ENCODE peak calls at places on chromosomes 16 and 17, in seven cellular contexts. D, M, Y, U, L, S and T are unnamed samples.

GRCh38 chr17:79843917-79844815 is 4.9 kb upstream of the CBX4 start:
- DNase-seq in D (no peak), M (peak), Y (no peak), U (peak), L (peak), S (no peak), T (peak)

GRCh38 chr16:9330036-9330545 is 238.6 kb downstream of the HAPSTR1 start:
- DNase-seq in D (no peak), M (no peak), Y (no peak), U (no peak), L (no peak), S (no peak), T (no peak)

GRCh38 chr17:19374136-19374535 is 4.2 kb upstream of the MAPK7 start:
- DNase-seq in D (no peak), M (no peak), Y (no peak), U (no peak), L (no peak), S (no peak), T (peak)

GRCh38 chr16:85475233-85475632 is 137.9 kb upstream of the GSE1 start:
- DNase-seq in D (no peak), M (no peak), Y (no peak), U (no peak), L (no peak), S (no peak), T (no peak)

GRCh38 chr17:45277216-45277849 is 15.4 kb upstream of the SPATA32 start:
- DNase-seq in D (peak), M (peak), Y (peak), U (peak), L (peak), S (peak), T (peak)

GRCh38 chr17:51841669-51842068 is 316.8 kb downstream of the CA10 start:
- DNase-seq in D (no peak), M (no peak), Y (no peak), U (no peak), L (no peak), S (no peak), T (no peak)

GRCh38 chr17:797236-797635 is 15.1 kb downstream of the MRM3 start:
- DNase-seq in D (no peak), M (no peak), Y (no peak), U (no peak), L (no peak), S (no peak), T (peak)

GRCh38 chr16:72991645-72992044 is 56.3 kb downstream of the ZFHX3 start:
- DNase-seq in D (no peak), M (no peak), Y (no peak), U (no peak), L (no peak), S (no peak), T (no peak)

GRCh38 chr17:78774956-78775571 is 7.0 kb downstream of the CYTH1 start:
- DNase-seq in D (peak), M (no peak), Y (peak), U (no peak), L (no peak), S (no peak), T (no peak)

GRCh38 chr16:21026846-21027245 is 123.8 kb downstream of the DNAH3 start:
- DNase-seq in D (no peak), M (no peak), Y (no peak), U (no peak), L (no peak), S (no peak), T (no peak)

GRCh38 chr16:9125658-9126492 is 34.4 kb downstream of the HAPSTR1 start:
- DNase-seq in D (no peak), M (no peak), Y (no peak), U (no peak), L (peak), S (no peak), T (peak)

GRCh38 chr17:49130891-49131290 is 1.7 kb upstream of the B4GALNT2 start:
- DNase-seq in D (no peak), M (no peak), Y (no peak), U (no peak), L (peak), S (no peak), T (peak)